ENCODE peak calls at places on chromosomes 11 and 22, in four cellular contexts. One of them, this sample, is unnamed. For H3K4me1, the result is how much of the 10 kb centered on the place peaks cover.

GRCh38 chr22:32050678-32051515 is 7.8 kb downstream of the SLC5A1 start:
- DNase-seq in H1: no peak
- DNase-seq in GM12878: peak
- DNase-seq in NT2/D1: no peak
- DNase-seq in this sample: peak

GRCh38 chr11:31005202-31005601 is 364.3 kb downstream of the DCDC1 start:
- DNase-seq in NT2/D1: no peak
- DNase-seq in H1: no peak
- DNase-seq in GM12878: no peak
- DNase-seq in this sample: no peak

GRCh38 chr11:2553886-2554285 is 109.1 kb downstream of the KCNQ1 start:
- DNase-seq in NT2/D1: no peak
- DNase-seq in GM12878: no peak
- DNase-seq in H1: no peak
- DNase-seq in this sample: no peak

GRCh38 chr22:27987557-27987956 is 68.5 kb upstream of the PITPNB start:
- DNase-seq in NT2/D1: no peak
- DNase-seq in GM12878: no peak
- DNase-seq in H1: no peak
- DNase-seq in this sample: no peak

GRCh38 chr22:22694106-22694505 is 49.7 kb downstream of the GGTLC2 start:
- DNase-seq in H1: no peak
- DNase-seq in GM12878: no peak
- DNase-seq in NT2/D1: no peak
- DNase-seq in this sample: no peak

GRCh38 chr22:32324505-32325415 is 32.9 kb upstream of the RFPL3 start:
- DNase-seq in GM12878: no peak
- DNase-seq in H1: no peak
- DNase-seq in NT2/D1: no peak
- DNase-seq in this sample: no peak

GRCh38 chr11:62324738-62325556 is 12.3 kb upstream of the ASRGL1 start:
- DNase-seq in H1: peak
- DNase-seq in NT2/D1: peak
- DNase-seq in GM12878: no peak
- DNase-seq in this sample: peak

GRCh38 chr22:19916006-19916405 is 25.6 kb upstream of the COMT start:
- DNase-seq in H1: no peak
- DNase-seq in GM12878: no peak
- DNase-seq in NT2/D1: no peak
- DNase-seq in this sample: no peak

GRCh38 chr11:105132716-105133511 is 6.7 kb downstream of the CARD18 start:
- DNase-seq in NT2/D1: no peak
- DNase-seq in H1: no peak
- DNase-seq in GM12878: no peak
- DNase-seq in this sample: peak

GRCh38 chr11:61480936-61481335 is 27.6 kb upstream of the LRRC10B start:
- DNase-seq in H1: no peak
- DNase-seq in NT2/D1: peak
- DNase-seq in GM12878: no peak
- DNase-seq in this sample: no peak

GRCh38 chr22:22060200-22061084 is 77.9 kb upstream of the TOP3B start:
- DNase-seq in H1: peak
- DNase-seq in NT2/D1: peak
- DNase-seq in GM12878: no peak
- DNase-seq in this sample: peak

GRCh38 chr11:58674609-58675008 is 52.1 kb downstream of the CNTF start:
- DNase-seq in H1: no peak
- DNase-seq in NT2/D1: no peak
- DNase-seq in GM12878: no peak
- DNase-seq in this sample: no peak

GRCh38 chr22:44848791-44849410 is 96.5 kb downstream of the ARHGAP8 start:
- DNase-seq in H1: no peak
- DNase-seq in GM12878: no peak
- DNase-seq in NT2/D1: no peak
- DNase-seq in this sample: no peak

GRCh38 chr11:44334356-44335004 is 24.5 kb upstream of the ALX4 start:
- DNase-seq in GM12878: no peak
- DNase-seq in NT2/D1: no peak
- DNase-seq in H1: no peak
- DNase-seq in this sample: no peak

GRCh38 chr11:12229450-12230229 is 119.2 kb downstream of the MICAL2 start:
- DNase-seq in GM12878: no peak
- DNase-seq in NT2/D1: no peak
- DNase-seq in H1: no peak
- DNase-seq in this sample: no peak

GRCh38 chr11:12232819-12233601 is 122.6 kb downstream of the MICAL2 start:
- DNase-seq in H1: no peak
- DNase-seq in GM12878: no peak
- DNase-seq in NT2/D1: no peak
- DNase-seq in this sample: no peak

GRCh38 chr11:12234216-12234615 is 123.8 kb downstream of the MICAL2 start:
- DNase-seq in NT2/D1: no peak
- DNase-seq in H1: no peak
- DNase-seq in GM12878: no peak
- DNase-seq in this sample: no peak

GRCh38 chr11:12233602-12233925 is 123.2 kb downstream of the MICAL2 start:
- DNase-seq in GM12878: no peak
- DNase-seq in H1: no peak
- DNase-seq in NT2/D1: no peak
- DNase-seq in this sample: no peak

DNA sequence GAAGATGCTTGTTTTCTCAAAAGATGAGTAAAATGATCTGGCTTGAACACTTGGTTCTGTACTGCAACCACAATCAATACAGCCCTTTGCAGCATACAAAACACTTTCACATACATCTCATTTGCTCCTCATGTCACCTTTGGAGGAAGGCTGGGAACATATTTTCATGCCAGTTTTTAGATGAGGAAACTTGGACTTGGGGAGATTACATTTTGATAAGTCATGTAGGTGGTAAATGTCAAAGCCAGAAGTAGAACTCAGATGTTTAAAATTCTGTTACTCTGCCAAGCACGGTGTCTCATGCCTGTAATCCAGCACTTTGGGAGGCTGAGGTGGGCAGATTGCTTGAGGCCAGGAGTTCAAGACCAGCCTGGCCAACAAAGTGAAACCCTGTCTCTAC is 121.8 kb downstream of the MICAL2 start:
- DNase-seq in H1: no peak
- DNase-seq in GM12878: no peak
- DNase-seq in NT2/D1: no peak
- DNase-seq in this sample: no peak
- H3K4me1 ChIP-seq in H1: under half
- H3K4me1 ChIP-seq in GM12878: under half
- H3K4me1 ChIP-seq in NT2/D1: under half
- H3K4me1 ChIP-seq in this sample: under half

DNA sequence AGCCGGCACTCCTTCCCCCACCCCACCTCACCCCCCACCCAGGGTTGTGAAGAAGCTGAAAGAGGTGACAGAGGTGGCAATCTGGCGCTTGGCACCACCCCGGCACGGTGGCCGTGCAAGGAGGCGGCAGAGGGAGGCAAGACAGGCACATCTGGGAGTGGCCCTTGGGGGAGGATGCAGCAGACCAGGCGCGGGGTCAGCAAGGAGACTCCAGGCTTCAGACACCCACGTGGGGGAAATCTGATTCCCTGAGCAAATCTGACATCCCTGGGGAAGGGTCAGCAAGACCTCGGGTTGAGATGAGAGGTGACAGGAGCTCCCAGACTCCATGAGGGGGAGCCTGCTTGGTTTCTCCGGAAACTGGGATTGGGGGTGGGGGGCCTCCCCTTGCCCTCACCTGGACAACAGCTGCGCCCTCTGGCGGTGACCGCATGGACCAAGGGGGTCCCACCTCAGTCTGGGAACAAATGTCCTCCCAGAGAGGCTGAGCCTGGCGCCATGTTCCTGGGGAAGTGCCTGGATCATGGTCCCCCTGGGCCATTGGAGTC is 4.0 kb upstream of the RCOR2 start:
- DNase-seq in H1: no peak
- DNase-seq in NT2/D1: peak
- DNase-seq in GM12878: no peak
- DNase-seq in this sample: no peak
- TF ChIP-seq SUZ12 in H1: no peak
- TF ChIP-seq SUZ12 in NT2/D1: no peak
- TF ChIP-seq SUZ12 in GM12878: no peak
- TF ChIP-seq SUZ12 in this sample: no peak

DNA sequence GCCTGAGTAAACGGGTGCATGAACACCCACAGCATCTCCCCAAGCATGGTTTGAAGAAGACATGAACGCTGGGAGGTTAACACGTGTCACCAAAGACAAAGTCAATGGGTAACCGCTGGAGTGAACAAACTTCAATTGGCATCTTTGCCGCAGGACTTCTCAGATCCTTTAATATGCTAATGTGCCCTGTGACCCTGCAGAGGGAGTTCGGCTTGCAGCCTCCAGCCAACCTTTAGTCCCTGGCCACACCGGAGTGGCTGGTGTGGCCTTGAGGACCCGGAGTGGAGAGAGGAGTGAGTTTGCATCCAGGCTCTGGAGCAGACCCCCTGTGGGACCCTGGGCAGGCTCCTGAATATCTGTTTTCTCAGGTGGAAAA is 57.0 kb downstream of the FLRT1 start:
- DNase-seq in H1: no peak
- DNase-seq in GM12878: no peak
- DNase-seq in NT2/D1: no peak
- DNase-seq in this sample: peak
- H3K4me1 ChIP-seq in H1: under half
- H3K4me1 ChIP-seq in GM12878: under half
- H3K4me1 ChIP-seq in NT2/D1: half or more
- H3K4me1 ChIP-seq in this sample: half or more

DNA sequence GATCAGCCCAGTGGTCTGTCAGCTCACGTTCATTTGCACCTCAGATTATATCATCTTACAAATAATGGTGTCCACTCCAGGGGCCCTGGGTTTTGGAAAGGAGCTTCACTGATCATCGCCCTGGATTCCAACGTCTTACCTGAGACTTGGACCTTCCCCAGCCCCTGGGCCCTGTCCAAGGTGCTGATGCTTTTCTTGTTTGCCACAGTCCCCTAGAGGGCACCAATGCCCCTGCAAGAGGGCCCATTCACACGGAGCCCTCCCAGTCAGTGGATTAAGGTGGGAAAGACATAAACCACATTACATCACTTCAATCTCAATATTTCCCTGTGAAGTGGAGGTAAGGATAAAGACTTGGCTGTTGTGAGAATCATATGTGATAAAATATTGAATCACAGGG is 167.2 kb downstream of the BUD13 start:
- DNase-seq in H1: peak
- DNase-seq in NT2/D1: peak
- DNase-seq in GM12878: no peak
- DNase-seq in this sample: peak
- TF ChIP-seq SUZ12 in H1: no peak
- TF ChIP-seq SUZ12 in NT2/D1: no peak
- TF ChIP-seq SUZ12 in GM12878: no peak
- TF ChIP-seq SUZ12 in this sample: no peak

GRCh38 chr22:35569916-35570315 is 29.3 kb downstream of the RASD2 start:
- DNase-seq in GM12878: no peak
- DNase-seq in H1: no peak
- DNase-seq in NT2/D1: no peak
- DNase-seq in this sample: no peak

GRCh38 chr22:35567794-35568193 is 27.2 kb downstream of the RASD2 start:
- DNase-seq in NT2/D1: no peak
- DNase-seq in H1: no peak
- DNase-seq in GM12878: no peak
- DNase-seq in this sample: no peak

GRCh38 chr22:35564975-35565867 is 24.6 kb downstream of the RASD2 start:
- DNase-seq in GM12878: no peak
- DNase-seq in H1: no peak
- DNase-seq in NT2/D1: no peak
- DNase-seq in this sample: no peak

GRCh38 chr22:35568751-35569725 is 28.4 kb downstream of the RASD2 start:
- DNase-seq in GM12878: no peak
- DNase-seq in NT2/D1: no peak
- DNase-seq in H1: no peak
- DNase-seq in this sample: no peak

GRCh38 chr22:35567214-35567792 is 26.7 kb downstream of the RASD2 start:
- DNase-seq in H1: no peak
- DNase-seq in GM12878: no peak
- DNase-seq in NT2/D1: no peak
- DNase-seq in this sample: no peak
- H3K4me1 ChIP-seq in H1: under half
- H3K4me1 ChIP-seq in GM12878: under half
- H3K4me1 ChIP-seq in NT2/D1: under half
- H3K4me1 ChIP-seq in this sample: under half

DNA sequence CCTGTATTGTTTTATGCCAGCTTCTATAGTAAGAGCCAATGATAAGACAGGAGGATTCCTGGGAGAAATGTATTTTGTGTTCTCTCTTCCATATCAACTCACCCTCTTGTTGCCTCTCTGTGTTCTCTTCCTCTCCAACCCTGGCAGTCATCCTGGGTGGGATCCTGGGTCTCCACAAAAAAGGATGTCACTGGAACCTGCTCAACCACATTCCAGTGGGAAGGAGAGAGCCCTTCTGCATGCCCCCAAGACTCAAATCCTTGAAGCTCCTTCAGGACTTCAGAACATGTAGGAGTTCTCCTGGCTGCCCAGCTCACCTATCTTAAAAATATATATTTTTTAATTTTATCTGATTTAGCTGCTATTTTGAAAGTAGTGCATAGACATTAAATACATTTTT is 26.1 kb downstream of the APOL6 start:
- DNase-seq in GM12878: no peak
- DNase-seq in NT2/D1: no peak
- DNase-seq in H1: no peak
- DNase-seq in this sample: no peak
- TF ChIP-seq SUZ12 in GM12878: no peak
- TF ChIP-seq SUZ12 in NT2/D1: no peak
- TF ChIP-seq SUZ12 in H1: no peak
- TF ChIP-seq SUZ12 in this sample: no peak

GRCh38 chr22:35580351-35581022 is 36.6 kb downstream of the MB start:
- DNase-seq in H1: no peak
- DNase-seq in NT2/D1: no peak
- DNase-seq in GM12878: no peak
- DNase-seq in this sample: no peak

GRCh38 chr22:35581023-35581413 is 36.1 kb downstream of the MB start:
- DNase-seq in NT2/D1: no peak
- DNase-seq in H1: no peak
- DNase-seq in GM12878: no peak
- DNase-seq in this sample: no peak

GRCh38 chr22:35578836-35579575 is 38.1 kb downstream of the MB start:
- DNase-seq in H1: no peak
- DNase-seq in NT2/D1: no peak
- DNase-seq in GM12878: no peak
- DNase-seq in this sample: no peak

GRCh38 chr22:35582861-35583670 is 34.1 kb downstream of the MB start:
- DNase-seq in NT2/D1: peak
- DNase-seq in H1: no peak
- DNase-seq in GM12878: peak
- DNase-seq in this sample: peak

GRCh38 chr22:35582218-35582860 is 34.8 kb downstream of the MB start:
- DNase-seq in GM12878: no peak
- DNase-seq in NT2/D1: no peak
- DNase-seq in H1: no peak
- DNase-seq in this sample: no peak
- H3K4me1 ChIP-seq in GM12878: under half
- H3K4me1 ChIP-seq in NT2/D1: under half
- H3K4me1 ChIP-seq in H1: under half
- H3K4me1 ChIP-seq in this sample: under half

GRCh38 chr22:38135133-38135706 is 24.7 kb upstream of the BAIAP2L2 start:
- DNase-seq in H1: no peak
- DNase-seq in NT2/D1: no peak
- DNase-seq in GM12878: no peak
- DNase-seq in this sample: no peak
- TF ChIP-seq SUZ12 in H1: no peak
- TF ChIP-seq SUZ12 in NT2/D1: no peak
- TF ChIP-seq SUZ12 in GM12878: no peak
- TF ChIP-seq SUZ12 in this sample: no peak

GRCh38 chr11:68010058-68011041 is at the start of gene ALDH3B1:
- DNase-seq in NT2/D1: no peak
- DNase-seq in GM12878: no peak
- DNase-seq in H1: no peak
- DNase-seq in this sample: peak
- H3K4me1 ChIP-seq in NT2/D1: under half
- H3K4me1 ChIP-seq in GM12878: under half
- H3K4me1 ChIP-seq in H1: under half
- H3K4me1 ChIP-seq in this sample: half or more

This sample was measured in HepG2.